ENCODE peak calls at places on chromosomes 12 and 14, in nine cellular contexts. B is Calu3, F is ureter, T is NCI-H2081, V is HFFc6, M is neuronal stem cell, C is LNCaP clone FGC, R is HepG2, X is EL. L is an unnamed sample.

GRCh38 chr12:30909721-30910350 is 16.7 kb upstream of the TSPAN11 start:
- DNase-seq in B (no peak), F (no peak), T (no peak), V (no peak), M (no peak), C (no peak), R (no peak), X (no peak), L (no peak)

GRCh38 chr12:67428431-67428830 is 159.3 kb downstream of the CAND1 start:
- DNase-seq in B (no peak), F (no peak), T (no peak), V (peak), M (no peak), C (no peak), R (peak), X (peak), L (no peak)

GRCh38 chr14:64774272-64774671 is 70.0 kb downstream of the PLEKHG3 start:
- DNase-seq in B (no peak), F (no peak), T (no peak), V (no peak), M (no peak), C (no peak), R (no peak), X (no peak), L (no peak)

GRCh38 chr12:132955094-132955932 is 793 bp downstream of the ZNF605 start:
- DNase-seq in B (peak), F (peak), T (peak), V (peak), M (peak), C (peak), R (peak), X (peak), L (peak)

GRCh38 chr12:50353404-50353803 is 43.0 kb downstream of the FAM186A start:
- DNase-seq in B (no peak), F (no peak), T (no peak), V (no peak), M (no peak), C (no peak), R (no peak), X (no peak), L (no peak)

GRCh38 chr12:2061402-2061801 is 8.6 kb downstream of the CACNA1C start:
- DNase-seq in B (no peak), F (no peak), T (no peak), V (no peak), M (no peak), C (no peak), R (no peak), X (no peak), L (no peak)

GRCh38 chr14:96638041-96638855 is 136.1 kb downstream of the PAPOLA start:
- DNase-seq in B (no peak), F (peak), T (no peak), V (no peak), M (no peak), C (no peak), R (no peak), X (no peak), L (no peak)

GRCh38 chr14:101475468-101476257 is 85.6 kb upstream of the DIO3 start:
- DNase-seq in B (peak), F (peak), T (no peak), V (peak), M (no peak), C (no peak), R (peak), X (peak), L (peak)

GRCh38 chr12:64107776-64108175 is 114.3 kb downstream of the KICS2 start:
- DNase-seq in B (no peak), F (no peak), T (no peak), V (no peak), M (no peak), C (no peak), R (no peak), X (no peak), L (no peak)

GRCh38 chr12:95083471-95083870 is 10.1 kb upstream of the NR2C1 start:
- DNase-seq in B (no peak), F (no peak), T (no peak), V (peak), M (no peak), C (no peak), R (no peak), X (no peak), L (no peak)

GRCh38 chr14:21699551-21699950 is 25.9 kb upstream of the OR4E1 start:
- DNase-seq in B (no peak), F (no peak), T (no peak), V (no peak), M (no peak), C (no peak), R (no peak), X (no peak), L (no peak)

GRCh38 chr12:81644503-81644902 is 114.6 kb downstream of the PPFIA2 start:
- DNase-seq in B (peak), F (no peak), T (peak), V (peak), M (peak), C (peak), R (peak), X (peak), L (no peak)

GRCh38 chr12:5305425-5305824 is 126.5 kb upstream of the NTF3 start:
- DNase-seq in B (no peak), F (no peak), T (no peak), V (no peak), M (no peak), C (no peak), R (no peak), X (no peak), L (no peak)

GRCh38 chr12:21026302-21026701 is 104.7 kb upstream of the SLCO1B1 start:
- DNase-seq in B (no peak), F (no peak), T (peak), V (no peak), M (no peak), C (no peak), R (no peak), X (no peak), L (no peak)

GRCh38 chr14:54565236-54566151 is 1.4 kb upstream of the SAMD4A start:
- DNase-seq in B (peak), F (peak), T (peak), V (peak), M (peak), C (no peak), R (peak), X (peak), L (peak)

GRCh38 chr12:43292699-43293098 is 259.3 kb downstream of the ADAMTS20 start:
- DNase-seq in B (no peak), F (no peak), T (no peak), V (peak), M (no peak), C (no peak), R (no peak), X (peak), L (no peak)

GRCh38 chr12:6337958-6338406 is 3.9 kb downstream of the TNFRSF1A start:
- DNase-seq in B (no peak), F (no peak), T (no peak), V (no peak), M (no peak), C (no peak), R (peak), X (no peak), L (no peak)

GRCh38 chr12:19726592-19726991 is 287.3 kb downstream of the AEBP2 start:
- DNase-seq in B (no peak), F (no peak), T (no peak), V (no peak), M (no peak), C (no peak), R (no peak), X (no peak), L (no peak)

GRCh38 chr12:5567021-5567744 is 135.3 kb downstream of the NTF3 start:
- DNase-seq in B (no peak), F (no peak), T (peak), V (no peak), M (no peak), C (no peak), R (no peak), X (no peak), L (no peak)

GRCh38 chr14:67487937-67488893 is at the start of gene TMEM229B:
- DNase-seq in B (no peak), F (peak), T (no peak), V (no peak), M (no peak), C (no peak), R (no peak), X (peak), L (no peak)

GRCh38 chr14:23447634-23448353 is 12.3 kb upstream of the MYH7 start:
- DNase-seq in B (peak), F (peak), T (no peak), V (no peak), M (no peak), C (no peak), R (peak), X (no peak), L (no peak)

GRCh38 chr14:65069874-65070709 is 32.2 kb downstream of the MAX start:
- DNase-seq in B (peak), F (peak), T (peak), V (no peak), M (no peak), C (peak), R (no peak), X (no peak), L (no peak)

GRCh38 chr12:49943663-49943945 is 6.9 kb upstream of the AQP2 start:
- DNase-seq in B (no peak), F (no peak), T (no peak), V (no peak), M (no peak), C (no peak), R (no peak), X (no peak), L (no peak)

GRCh38 chr14:67583711-67584644 is 16.1 kb downstream of the PIGH start:
- DNase-seq in B (peak), F (no peak), T (peak), V (peak), M (peak), C (no peak), R (peak), X (peak), L (no peak)

GRCh38 chr12:50621435-50622304 is 116.9 kb downstream of the DIP2B start:
- DNase-seq in B (no peak), F (no peak), T (no peak), V (no peak), M (peak), C (peak), R (no peak), X (no peak), L (no peak)

GRCh38 chr14:61609143-61609851 is 86.0 kb upstream of the HIF1A start:
- DNase-seq in B (no peak), F (no peak), T (peak), V (peak), M (no peak), C (no peak), R (peak), X (peak), L (no peak)

L was measured in AG09309.